ENCODE peak calls at places on chromosomes 7 and 10, in nine cellular contexts. W, P, D, L, I, Q, H, X and R are unnamed samples.

GRCh38 chr7:130071701-130072622 is 1.6 kb downstream of the KLHDC10 start:
- DNase-seq in X (peak; percentile 75), H (peak; percentile 84), W (peak; percentile 43), I (peak; percentile 92), P (peak; percentile 63), L (peak; percentile 77), D (peak; percentile 91), Q (peak; percentile 86), R (peak; percentile 69)

GRCh38 chr10:125186431-125187170 is 26.2 kb upstream of the CTBP2 start:
- DNase-seq in W (no peak), Q (no peak), D (no peak), I (no peak), L (no peak), X (no peak), P (no peak), H (no peak), R (no peak)

GRCh38 chr10:69733791-69734261 is 67.9 kb upstream of the COL13A1 start:
- DNase-seq in X (no peak), Q (no peak), I (peak; percentile 24), P (no peak), H (no peak), D (peak; percentile 87), L (peak; percentile 87), W (no peak), R (no peak)

GRCh38 chr10:17213646-17214349 is 12.3 kb upstream of the TRDMT1 start:
- DNase-seq in H (no peak), L (no peak), I (peak; percentile 52), X (no peak), P (no peak), D (peak; percentile 27), Q (no peak), W (no peak), R (no peak)

GRCh38 chr10:3775671-3776551 is 9.1 kb downstream of the KLF6 start:
- DNase-seq in D (peak; percentile 68), I (peak; percentile 61), X (peak; percentile 47), W (no peak), L (no peak), Q (peak; percentile 55), H (no peak), P (peak; percentile 41), R (peak; percentile 46)

GRCh38 chr7:154835924-154836529 is 166.9 kb downstream of the PAXIP1 start:
- DNase-seq in I (no peak), Q (no peak), D (no peak), H (no peak), W (no peak), P (no peak), L (no peak), X (no peak), R (no peak)

GRCh38 chr10:7541137-7542087 is 125.4 kb downstream of the ITIH5 start:
- DNase-seq in I (no peak), H (no peak), Q (no peak), X (no peak), L (peak; percentile 31), W (no peak), D (no peak), P (peak; percentile 56), R (no peak)

GRCh38 chr7:33727415-33727814 is 177.9 kb upstream of the BMPER start:
- DNase-seq in I (no peak), H (no peak), Q (no peak), D (no peak), W (no peak), X (no peak), L (no peak), P (no peak), R (no peak)

GRCh38 chr10:100725041-100725440 is 20.3 kb upstream of the PAX2 start:
- DNase-seq in X (no peak), W (no peak), I (no peak), L (no peak), P (no peak), Q (no peak), D (peak; percentile 72), H (no peak), R (no peak)

GRCh38 chr7:106061301-106061979 is 50.7 kb downstream of the SYPL1 start:
- DNase-seq in L (no peak), I (no peak), H (no peak), X (no peak), W (no peak), P (no peak), Q (no peak), D (no peak), R (no peak)

GRCh38 chr7:108166687-108167086 is 36.5 kb upstream of the LAMB4 start:
- DNase-seq in P (peak; percentile 19), L (no peak), Q (no peak), X (no peak), I (no peak), D (no peak), H (no peak), W (no peak), R (no peak)

GRCh38 chr7:151748733-151749132 is 128.2 kb downstream of the PRKAG2 start:
- DNase-seq in P (no peak), W (no peak), X (no peak), Q (no peak), H (no peak), D (no peak), I (no peak), L (no peak), R (no peak)

GRCh38 chr10:71631007-71631859 is 88.3 kb downstream of the C10orf105 start:
- DNase-seq in X (no peak), W (no peak), H (no peak), L (no peak), Q (no peak), D (no peak), I (no peak), P (no peak), R (no peak)

GRCh38 chr10:16583382-16583781 is 61.7 kb upstream of the C1QL3 start:
- DNase-seq in I (no peak), W (no peak), H (no peak), L (no peak), X (no peak), P (no peak), D (no peak), Q (no peak), R (no peak)

GRCh38 chr7:42253316-42253715 is 16.3 kb upstream of the GLI3 start:
- DNase-seq in D (no peak), I (no peak), P (no peak), W (no peak), X (no peak), Q (no peak), H (no peak), L (no peak), R (no peak)

GRCh38 chr10:52566471-52567246 is 205.9 kb downstream of the MBL2 start:
- DNase-seq in H (no peak), X (no peak), W (no peak), I (peak; percentile 77), Q (peak; percentile 28), P (no peak), L (peak; percentile 58), D (peak; percentile 82), R (peak; percentile 45)

GRCh38 chr7:98569606-98570337 is 47.3 kb upstream of the NPTX2 start:
- DNase-seq in I (peak; percentile 35), L (no peak), X (no peak), D (no peak), H (no peak), W (no peak), Q (peak; percentile 19), P (peak; percentile 69), R (peak; percentile 35)

GRCh38 chr10:54866666-54867065 is 65.6 kb upstream of the PCDH15 start:
- DNase-seq in I (no peak), L (no peak), H (no peak), W (no peak), X (no peak), D (no peak), Q (no peak), P (no peak), R (no peak)

GRCh38 chr10:99520040-99520803 is 12.5 kb upstream of the NKX2-3 start:
- DNase-seq in I (no peak), D (no peak), W (no peak), P (no peak), H (no peak), L (peak; percentile 6), Q (peak; percentile 23), X (no peak), R (no peak)

GRCh38 chr10:73865459-73866442 is 8.6 kb downstream of the CAMK2G start:
- DNase-seq in X (no peak), I (no peak), Q (peak; percentile 96), H (no peak), D (no peak), P (no peak), W (no peak), L (no peak), R (no peak)

GRCh38 chr7:112573302-112574039 is 92.7 kb downstream of the LSMEM1 start:
- DNase-seq in W (no peak), Q (no peak), I (peak; percentile 15), D (peak; percentile 4), H (no peak), X (no peak), L (no peak), P (no peak), R (no peak)

GRCh38 chr10:31833753-31834152 is 94.9 kb downstream of the ARHGAP12 start:
- DNase-seq in Q (no peak), I (no peak), H (no peak), L (no peak), D (no peak), W (no peak), X (no peak), P (no peak), R (no peak)

GRCh38 chr10:71831646-71832552 is 19.2 kb downstream of the PSAP start:
- DNase-seq in I (peak; percentile 61), L (no peak), H (no peak), P (no peak), D (no peak), Q (no peak), X (no peak), W (no peak), R (no peak)

GRCh38 chr10:122525788-122526187 is 34.8 kb upstream of the DMBT1 start:
- DNase-seq in W (no peak), H (no peak), D (no peak), L (no peak), Q (no peak), I (peak; percentile 59), P (peak; percentile 19), X (peak; percentile 2), R (peak; percentile 57)

GRCh38 chr7:95246935-95247370 is 77.4 kb downstream of the PON1 start:
- DNase-seq in X (peak; percentile 80), D (peak; percentile 83), I (peak; percentile 79), L (peak; percentile 60), P (peak; percentile 60), Q (peak; percentile 59), W (no peak), H (peak; percentile 24), R (peak; percentile 43)

GRCh38 chr7:118195837-118196474 is 12.0 kb downstream of the LSM8 start:
- DNase-seq in Q (peak; percentile 63), D (peak; percentile 80), I (peak; percentile 73), X (peak; percentile 48), W (peak; percentile 31), H (peak; percentile 46), P (peak; percentile 84), L (peak; percentile 44), R (peak; percentile 63)

GRCh38 chr7:50339990-50340500 is 35.5 kb downstream of the IKZF1 start:
- DNase-seq in Q (peak; percentile 77), W (no peak), L (no peak), P (no peak), H (no peak), D (no peak), X (peak; percentile 70), I (no peak), R (no peak)

GRCh38 chr7:43431020-43431595 is 151.8 kb upstream of the STK17A start:
- DNase-seq in P (no peak), H (no peak), L (no peak), Q (no peak), I (no peak), W (no peak), D (peak; percentile 17), X (no peak), R (no peak)

GRCh38 chr7:33251261-33251660 is 121.9 kb downstream of the BBS9 start:
- DNase-seq in Q (no peak), P (no peak), L (no peak), H (no peak), W (no peak), D (no peak), X (no peak), I (no peak), R (no peak)

GRCh38 chr7:92740713-92741126 is 95.7 kb downstream of the CDK6 start:
- DNase-seq in P (no peak), L (peak; percentile 67), D (peak; percentile 78), H (no peak), Q (no peak), I (peak; percentile 71), X (no peak), W (no peak), R (peak; percentile 64)

GRCh38 chr10:72037811-72038210 is 50.5 kb downstream of the SPOCK2 start:
- DNase-seq in H (no peak), X (no peak), L (no peak), Q (no peak), P (no peak), I (no peak), D (no peak), W (no peak), R (no peak)